ENCODE peak calls at places on chromosome 21, in eight cellular contexts. T is AG09309; D is cardiac fibroblast; V is HFF-Myc; R is brain microvascular endothelial cell; F is CD8-positive, alpha-beta T cell; E is progenitor cell of endocrine pancreas; J is left ventricle myocardium inferior. L is an unnamed sample.

GRCh38 chr21:35528109-35529042 is 479.3 kb upstream of the RUNX1 start:
- DNase-seq in T (no peak), E (no peak), D (peak), J (peak), F (peak), V (no peak), R (peak), L (peak)

GRCh38 chr21:36155603-36156338 is 853 bp upstream of the DOP1B start:
- DNase-seq in V (no peak), E (peak), J (peak), F (no peak), T (no peak), D (no peak), R (no peak), L (no peak)

GRCh38 chr21:37423103-37423502 is 56.5 kb downstream of the DYRK1A start:
- DNase-seq in J (no peak), R (no peak), D (no peak), E (no peak), T (no peak), F (no peak), V (no peak), L (no peak)

GRCh38 chr21:26850116-26850643 is 5.0 kb upstream of the ADAMTS1 start:
- DNase-seq in E (no peak), F (no peak), V (no peak), D (peak), T (no peak), R (no peak), J (no peak), L (no peak)

GRCh38 chr21:34858559-34858958 is 189.8 kb downstream of the CLIC6 start:
- DNase-seq in E (no peak), J (no peak), D (no peak), T (no peak), V (no peak), F (no peak), R (no peak), L (no peak)

GRCh38 chr21:31283025-31283424 is 61.0 kb downstream of the TIAM1 start:
- DNase-seq in V (no peak), T (no peak), E (no peak), D (no peak), F (peak), R (no peak), J (no peak), L (no peak)

GRCh38 chr21:37758997-37759396 is 157.3 kb downstream of the KCNJ6 start:
- DNase-seq in T (no peak), D (peak), R (peak), E (peak), V (no peak), J (no peak), F (no peak), L (no peak)

GRCh38 chr21:25826652-25827051 is 91.9 kb downstream of the GABPA start:
- DNase-seq in E (no peak), J (no peak), V (no peak), R (no peak), D (no peak), T (no peak), F (no peak), L (no peak)

GRCh38 chr21:29157084-29157483 is 26.6 kb downstream of the MAP3K7CL start:
- DNase-seq in J (no peak), V (no peak), E (no peak), D (no peak), T (no peak), R (no peak), F (no peak), L (no peak)

GRCh38 chr21:39332175-39332574 is 16.7 kb downstream of the HMGN1 start:
- DNase-seq in D (no peak), T (no peak), V (no peak), J (no peak), F (no peak), R (no peak), E (no peak), L (no peak)

GRCh38 chr21:36806103-36806502 is 107.2 kb downstream of the SIM2 start:
- DNase-seq in V (no peak), T (no peak), D (peak), E (no peak), F (no peak), J (no peak), R (peak), L (no peak)

GRCh38 chr21:32717851-32718316 is 9.9 kb downstream of the SYNJ1 start:
- DNase-seq in T (no peak), D (no peak), F (no peak), R (no peak), J (no peak), E (no peak), V (no peak), L (no peak)

GRCh38 chr21:36756527-36756926 is 57.6 kb downstream of the SIM2 start:
- DNase-seq in E (no peak), T (no peak), J (no peak), R (peak), D (peak), V (peak), F (no peak), L (no peak)

GRCh38 chr21:32256873-32257620 is 21.8 kb downstream of the MIS18A start:
- DNase-seq in D (peak), J (peak), V (peak), F (no peak), T (peak), R (peak), E (no peak), L (no peak)

GRCh38 chr21:32329331-32329730 is 30.7 kb downstream of the MRAP start:
- DNase-seq in F (no peak), V (no peak), J (no peak), R (no peak), D (peak), T (no peak), E (no peak), L (no peak)

GRCh38 chr21:38930838-38931237 is 125.1 kb downstream of the ETS2 start:
- DNase-seq in R (no peak), J (no peak), D (peak), F (no peak), E (no peak), T (peak), V (no peak), L (no peak)

GRCh38 chr21:33645730-33646129 is 3.4 kb downstream of the ITSN1 start:
- DNase-seq in T (no peak), F (no peak), E (no peak), V (no peak), J (no peak), D (no peak), R (no peak), L (no peak)

GRCh38 chr21:36310016-36310415 is 10.0 kb upstream of the MORC3 start:
- DNase-seq in E (no peak), V (no peak), F (no peak), T (no peak), R (no peak), J (no peak), D (no peak), L (no peak)

GRCh38 chr21:20443558-20444155 is 554.6 kb upstream of the NCAM2 start:
- DNase-seq in F (no peak), E (no peak), T (no peak), V (no peak), R (no peak), J (no peak), D (no peak), L (no peak)

GRCh38 chr21:43770066-43770655 is 5.9 kb downstream of the CSTB start:
- DNase-seq in T (no peak), R (no peak), V (no peak), J (no peak), E (no peak), D (no peak), F (no peak), L (no peak)

GRCh38 chr21:33373451-33373850 is 29.8 kb upstream of the IFNGR2 start:
- DNase-seq in F (no peak), V (no peak), J (no peak), T (no peak), D (no peak), E (no peak), R (no peak), L (no peak)

GRCh38 chr21:14773777-14774345 is 227.7 kb upstream of the SAMSN1 start:
- DNase-seq in J (peak), E (no peak), F (peak), R (peak), D (peak), T (no peak), V (no peak), L (no peak)

GRCh38 chr21:39088831-39089380 is 94.3 kb downstream of the PSMG1 start:
- DNase-seq in V (no peak), D (peak), F (no peak), R (peak), E (no peak), J (no peak), T (no peak), L (no peak)

GRCh38 chr21:38266732-38267131 is 9.9 kb downstream of the KCNJ15 start:
- DNase-seq in F (no peak), E (no peak), D (peak), V (no peak), J (no peak), R (no peak), T (no peak), L (no peak)

GRCh38 chr21:29346771-29347170 is 48.0 kb downstream of the BACH1 start:
- DNase-seq in V (no peak), T (no peak), R (no peak), E (no peak), D (no peak), F (no peak), J (no peak), L (no peak)

GRCh38 chr21:38494688-38495087 is 3.6 kb downstream of the ERG start:
- DNase-seq in F (no peak), R (peak), E (no peak), V (no peak), D (peak), J (no peak), T (no peak), L (no peak)

GRCh38 chr21:33394260-33394659 is 9.0 kb upstream of the IFNGR2 start:
- DNase-seq in D (no peak), J (no peak), T (no peak), E (no peak), V (no peak), F (no peak), R (no peak), L (no peak)

GRCh38 chr21:29664615-29665014 is 275.2 kb downstream of the GRIK1 start:
- DNase-seq in R (no peak), J (no peak), T (no peak), V (no peak), E (no peak), F (no peak), D (no peak), L (no peak)

GRCh38 chr21:29208044-29208665 is 77.7 kb downstream of the MAP3K7CL start:
- DNase-seq in J (no peak), V (no peak), D (no peak), F (no peak), R (no peak), T (no peak), E (no peak), L (no peak)

GRCh38 chr21:37200641-37201480 is 66.3 kb downstream of the VPS26C start:
- DNase-seq in J (no peak), R (no peak), D (no peak), V (no peak), T (no peak), E (no peak), F (no peak), L (no peak)

GRCh38 chr21:21688877-21689276 is 690.7 kb downstream of the NCAM2 start:
- DNase-seq in J (no peak), T (no peak), F (no peak), D (peak), E (no peak), R (no peak), V (no peak), L (no peak)

GRCh38 chr21:26130249-26130896 is 40.2 kb downstream of the APP start:
- DNase-seq in T (no peak), R (peak), F (no peak), D (peak), E (no peak), V (no peak), J (no peak), L (no peak)

GRCh38 chr21:19553930-19554615 is 1150.5 kb upstream of the TMPRSS15 start:
- DNase-seq in T (no peak), E (no peak), F (no peak), J (no peak), R (no peak), V (no peak), D (no peak), L (no peak)

GRCh38 chr21:17048974-17049373 is 463.9 kb upstream of the CXADR start:
- DNase-seq in E (no peak), J (no peak), R (no peak), T (no peak), V (no peak), D (no peak), F (no peak), L (no peak)

GRCh38 chr21:35619184-35619583 is 441.1 kb downstream of the SETD4 start:
- DNase-seq in V (no peak), F (no peak), T (peak), J (no peak), D (peak), E (no peak), R (peak), L (no peak)

GRCh38 chr21:38985423-38986378 is 180.0 kb downstream of the ETS2 start:
- DNase-seq in D (peak), F (no peak), E (no peak), V (peak), R (peak), J (peak), T (peak), L (no peak)

GRCh38 chr21:38853421-38853919 is 47.7 kb downstream of the ETS2 start:
- DNase-seq in T (peak), R (peak), D (peak), E (no peak), F (no peak), V (no peak), J (no peak), L (no peak)

GRCh38 chr21:27036736-27037301 is 69.9 kb upstream of the ADAMTS5 start:
- DNase-seq in F (no peak), V (no peak), D (no peak), T (no peak), R (no peak), E (no peak), J (no peak), L (no peak)

GRCh38 chr21:40689241-40689640 is 157.7 kb downstream of the DSCAM start:
- DNase-seq in J (no peak), E (no peak), R (no peak), F (no peak), V (no peak), T (no peak), D (no peak), L (no peak)
- TF ChIP-seq CTCF in J (no peak), E (no peak), R (no peak), F (no peak), V (no peak), T (no peak), D (no peak), L (no peak)

GRCh38 chr21:45644041-45644906 is 749 bp downstream of the PCBP3 start:
- DNase-seq in F (no peak), D (peak), E (no peak), T (no peak), J (no peak), R (no peak), V (no peak), L (no peak)

GRCh38 chr21:45640888-45641479 is 2.5 kb upstream of the PCBP3 start:
- DNase-seq in R (peak), E (no peak), T (no peak), F (no peak), D (peak), J (no peak), V (no peak), L (no peak)

GRCh38 chr21:45643021-45643980 is at the start of gene PCBP3:
- DNase-seq in V (peak), T (peak), D (peak), R (peak), E (peak), F (peak), J (peak), L (peak)

GRCh38 chr21:45641480-45642035 is 2.0 kb upstream of the PCBP3 start:
- DNase-seq in R (no peak), D (no peak), E (no peak), T (no peak), F (no peak), J (no peak), V (no peak), L (no peak)

DNA sequence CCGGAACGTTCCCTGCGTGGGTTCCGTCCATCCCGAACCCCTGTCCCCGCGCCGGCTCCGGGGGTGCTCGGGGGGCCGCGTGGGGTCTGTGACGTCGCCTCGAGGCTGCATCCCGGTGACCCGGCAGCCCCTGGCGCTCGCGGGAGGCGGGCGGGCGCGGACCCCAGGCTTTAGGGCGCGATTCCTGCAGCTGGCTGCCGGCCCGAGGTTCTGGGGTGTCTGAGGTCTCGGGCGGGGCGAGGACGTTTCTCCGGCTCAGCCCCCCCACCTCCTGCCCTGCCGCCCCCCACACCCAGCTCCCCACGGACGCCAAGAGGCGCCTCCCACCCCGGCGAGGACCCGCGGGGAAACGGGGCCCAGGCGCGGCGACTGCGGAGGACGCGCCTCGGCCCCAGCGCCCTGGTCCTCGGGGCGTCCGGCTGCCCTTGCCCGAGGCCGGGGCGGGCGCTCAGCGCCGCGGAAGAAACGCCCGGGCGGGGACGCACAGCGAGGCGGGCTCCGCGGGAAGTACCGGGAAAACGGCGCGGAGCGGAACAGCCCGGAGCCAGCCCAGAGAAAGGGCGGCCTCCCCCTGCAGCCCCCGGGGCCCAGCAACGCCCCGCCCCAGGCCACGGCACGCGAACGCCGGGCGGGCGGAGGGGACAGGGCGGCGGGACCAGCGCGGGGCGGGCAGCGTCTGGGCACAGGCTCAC is 1.3 kb upstream of the PCBP3 start:
- DNase-seq in V (no peak), J (no peak), F (no peak), E (no peak), T (no peak), D (no peak), R (no peak), L (no peak)
- TF ChIP-seq CTCF in V (no peak), J (no peak), F (no peak), E (no peak), T (no peak), D (no peak), R (no peak), L (no peak)

DNA sequence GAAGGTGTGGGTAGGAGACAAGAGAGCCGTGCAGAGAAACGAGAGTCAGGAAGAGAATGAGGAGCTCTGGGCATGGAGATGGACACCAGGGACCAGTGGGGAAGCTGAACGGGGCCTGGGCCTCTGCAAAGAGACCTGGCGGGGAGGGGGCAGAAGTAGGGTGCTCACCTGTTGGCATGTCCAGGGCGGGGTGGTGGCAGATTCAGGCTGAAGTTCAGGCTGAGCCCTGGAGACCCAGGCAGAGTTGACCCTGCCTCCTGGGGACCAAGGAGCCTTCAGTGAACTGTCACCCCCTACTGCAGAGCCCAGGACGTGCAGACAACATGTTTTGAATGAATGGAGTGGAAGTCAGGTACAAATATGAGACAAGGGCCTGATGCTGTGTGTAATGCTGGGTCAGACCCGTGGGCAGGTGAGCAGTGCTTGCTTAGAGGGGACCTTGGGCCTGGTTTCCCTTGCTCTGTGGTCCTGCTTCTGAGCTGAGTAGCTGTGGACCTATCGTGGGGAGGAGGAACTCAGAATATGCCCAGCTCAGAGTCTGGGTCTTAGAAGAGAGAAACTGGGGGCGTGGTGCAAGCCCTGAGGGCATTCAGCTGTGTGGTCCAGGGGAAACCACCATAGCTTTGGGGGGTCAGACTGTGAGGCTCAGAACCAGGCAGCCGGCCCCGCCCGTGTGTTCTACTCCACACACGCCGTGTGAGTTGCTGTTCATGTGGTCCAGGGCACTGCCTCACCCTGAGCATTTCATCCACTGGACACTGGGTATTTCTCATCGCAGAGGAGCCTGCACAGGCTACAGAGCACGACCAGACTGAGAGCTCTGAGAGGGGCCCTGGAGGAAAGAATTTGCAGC is 21.3 kb upstream of the UMODL1 start:
- DNase-seq in F (no peak), T (no peak), R (no peak), V (no peak), D (no peak), J (no peak), E (no peak), L (no peak)
- TF ChIP-seq CTCF in F (no peak), T (no peak), R (no peak), V (no peak), D (no peak), J (no peak), E (no peak), L (no peak)

GRCh38 chr21:45984584-45985095 is 3.1 kb downstream of the COL6A1 start:
- DNase-seq in D (no peak), T (no peak), E (no peak), F (no peak), R (no peak), J (no peak), V (no peak), L (no peak)

GRCh38 chr21:45982256-45982757 is 737 bp downstream of the COL6A1 start:
- DNase-seq in D (no peak), V (no peak), J (no peak), R (no peak), E (no peak), F (no peak), T (no peak), L (no peak)

GRCh38 chr21:45981641-45982255 is at the start of gene COL6A1:
- DNase-seq in D (peak), T (no peak), F (no peak), V (no peak), R (no peak), E (peak), J (peak), L (no peak)

GRCh38 chr21:45983981-45984551 is 2.5 kb downstream of the COL6A1 start:
- DNase-seq in D (no peak), T (no peak), V (no peak), J (peak), F (no peak), E (no peak), R (no peak), L (no peak)

GRCh38 chr21:45982758-45983731 is 1.5 kb downstream of the COL6A1 start:
- DNase-seq in E (no peak), J (peak), D (no peak), V (no peak), R (no peak), F (no peak), T (no peak), L (no peak)
- TF ChIP-seq CTCF in E (no peak), J (no peak), D (no peak), V (no peak), R (peak), F (no peak), T (peak), L (no peak)

DNA sequence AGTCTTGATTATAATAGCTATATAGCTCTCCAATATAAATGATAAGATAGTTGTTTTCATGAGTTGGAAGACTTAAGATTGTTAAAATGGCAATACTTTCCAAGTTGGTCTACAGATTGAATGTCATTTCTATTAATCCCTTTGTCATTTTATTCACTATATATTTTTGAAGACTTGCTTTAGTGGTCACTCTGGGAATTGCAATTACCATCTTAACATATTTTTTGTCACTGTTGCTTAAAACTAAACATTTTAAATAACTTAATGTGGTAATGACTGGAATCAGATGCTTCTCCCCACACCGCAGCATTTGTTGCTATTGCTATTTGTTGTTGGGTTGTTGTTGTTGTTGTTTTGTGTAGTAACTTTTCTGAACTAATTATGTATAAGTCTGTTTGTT is 1592.9 kb downstream of the MRPL39 start:
- DNase-seq in F (no peak), T (no peak), J (no peak), D (peak), R (no peak), V (no peak), E (no peak), L (no peak)
- TF ChIP-seq CTCF in F (no peak), T (no peak), J (no peak), D (peak), R (peak), V (no peak), E (peak), L (no peak)